ENCODE peak calls at places on chromosomes 1 and 21, in eight cellular contexts. One of them, this sample, is unnamed.

GRCh38 chr1:151705739-151706463 is 10.7 kb downstream of the CELF3 start:
- DNase-seq in esophagus muscularis mucosa: no peak
- DNase-seq in GM12878: no peak
- DNase-seq in K562: peak
- DNase-seq in H1: no peak
- DNase-seq in transverse colon: peak
- DNase-seq in stomach: no peak
- DNase-seq in sigmoid colon: no peak
- DNase-seq in this sample: no peak

GRCh38 chr1:43750083-43750482 is 42.7 kb downstream of the ST3GAL3 start:
- DNase-seq in stomach: no peak
- DNase-seq in K562: no peak
- DNase-seq in esophagus muscularis mucosa: no peak
- DNase-seq in transverse colon: no peak
- DNase-seq in GM12878: no peak
- DNase-seq in H1: no peak
- DNase-seq in sigmoid colon: no peak
- DNase-seq in this sample: no peak

GRCh38 chr21:40925481-40925880 is 78.5 kb upstream of the DSCAM start:
- DNase-seq in GM12878: no peak
- DNase-seq in H1: no peak
- DNase-seq in sigmoid colon: no peak
- DNase-seq in transverse colon: no peak
- DNase-seq in K562: no peak
- DNase-seq in stomach: no peak
- DNase-seq in esophagus muscularis mucosa: peak
- DNase-seq in this sample: no peak

GRCh38 chr1:203627819-203628184 is 1.2 kb downstream of the ATP2B4 start:
- DNase-seq in transverse colon: peak
- DNase-seq in esophagus muscularis mucosa: no peak
- DNase-seq in H1: no peak
- DNase-seq in stomach: peak
- DNase-seq in K562: no peak
- DNase-seq in GM12878: no peak
- DNase-seq in sigmoid colon: peak
- DNase-seq in this sample: no peak

GRCh38 chr21:21682172-21682571 is 684.0 kb downstream of the NCAM2 start:
- DNase-seq in transverse colon: no peak
- DNase-seq in GM12878: no peak
- DNase-seq in K562: no peak
- DNase-seq in esophagus muscularis mucosa: no peak
- DNase-seq in sigmoid colon: no peak
- DNase-seq in H1: no peak
- DNase-seq in stomach: no peak
- DNase-seq in this sample: no peak

GRCh38 chr1:116766616-116767469 is 12.6 kb downstream of the CD2 start:
- DNase-seq in H1: no peak
- DNase-seq in transverse colon: no peak
- DNase-seq in stomach: no peak
- DNase-seq in K562: no peak
- DNase-seq in sigmoid colon: no peak
- DNase-seq in GM12878: no peak
- DNase-seq in esophagus muscularis mucosa: no peak
- DNase-seq in this sample: no peak

GRCh38 chr1:182143825-182144661 is 82.5 kb upstream of the ZNF648 start:
- DNase-seq in esophagus muscularis mucosa: peak
- DNase-seq in transverse colon: peak
- DNase-seq in K562: no peak
- DNase-seq in GM12878: no peak
- DNase-seq in stomach: peak
- DNase-seq in H1: peak
- DNase-seq in sigmoid colon: peak
- DNase-seq in this sample: peak

GRCh38 chr1:99755664-99756063 is 10.8 kb downstream of the FRRS1 start:
- DNase-seq in K562: no peak
- DNase-seq in sigmoid colon: no peak
- DNase-seq in transverse colon: no peak
- DNase-seq in H1: no peak
- DNase-seq in esophagus muscularis mucosa: no peak
- DNase-seq in stomach: no peak
- DNase-seq in GM12878: no peak
- DNase-seq in this sample: no peak

GRCh38 chr1:89802841-89803240 is 18.0 kb upstream of the LRRC8D start:
- DNase-seq in H1: no peak
- DNase-seq in transverse colon: no peak
- DNase-seq in K562: no peak
- DNase-seq in GM12878: no peak
- DNase-seq in sigmoid colon: no peak
- DNase-seq in esophagus muscularis mucosa: no peak
- DNase-seq in stomach: no peak
- DNase-seq in this sample: no peak

GRCh38 chr1:153697873-153698647 is 19.6 kb downstream of the NPR1 start:
- DNase-seq in stomach: no peak
- DNase-seq in H1: peak
- DNase-seq in GM12878: no peak
- DNase-seq in sigmoid colon: peak
- DNase-seq in K562: peak
- DNase-seq in transverse colon: no peak
- DNase-seq in esophagus muscularis mucosa: peak
- DNase-seq in this sample: no peak

GRCh38 chr1:88552226-88552625 is 131.8 kb upstream of the PKN2 start:
- DNase-seq in stomach: no peak
- DNase-seq in sigmoid colon: no peak
- DNase-seq in K562: no peak
- DNase-seq in transverse colon: no peak
- DNase-seq in esophagus muscularis mucosa: no peak
- DNase-seq in H1: no peak
- DNase-seq in GM12878: no peak
- DNase-seq in this sample: no peak

GRCh38 chr1:233113009-233113712 is 162.8 kb downstream of the NTPCR start:
- DNase-seq in GM12878: peak
- DNase-seq in esophagus muscularis mucosa: no peak
- DNase-seq in transverse colon: peak
- DNase-seq in K562: peak
- DNase-seq in sigmoid colon: peak
- DNase-seq in stomach: peak
- DNase-seq in H1: no peak
- DNase-seq in this sample: peak

GRCh38 chr1:167627865-167628641 is 2.0 kb upstream of the RCSD1 start:
- DNase-seq in GM12878: peak
- DNase-seq in sigmoid colon: no peak
- DNase-seq in stomach: peak
- DNase-seq in H1: no peak
- DNase-seq in transverse colon: peak
- DNase-seq in esophagus muscularis mucosa: no peak
- DNase-seq in K562: peak
- DNase-seq in this sample: no peak

GRCh38 chr1:220880726-220881506 is 1.7 kb downstream of the HLX start:
- DNase-seq in transverse colon: peak
- DNase-seq in sigmoid colon: peak
- DNase-seq in stomach: peak
- DNase-seq in esophagus muscularis mucosa: peak
- DNase-seq in GM12878: no peak
- DNase-seq in H1: peak
- DNase-seq in K562: no peak
- DNase-seq in this sample: no peak

GRCh38 chr1:96346708-96347107 is 374.9 kb upstream of the PTBP2 start:
- DNase-seq in transverse colon: no peak
- DNase-seq in H1: no peak
- DNase-seq in K562: no peak
- DNase-seq in stomach: no peak
- DNase-seq in esophagus muscularis mucosa: no peak
- DNase-seq in sigmoid colon: no peak
- DNase-seq in GM12878: no peak
- DNase-seq in this sample: no peak

GRCh38 chr1:1892079-1892762 is 1.3 kb upstream of the GNB1 start:
- DNase-seq in sigmoid colon: no peak
- DNase-seq in esophagus muscularis mucosa: no peak
- DNase-seq in K562: no peak
- DNase-seq in H1: no peak
- DNase-seq in stomach: no peak
- DNase-seq in transverse colon: no peak
- DNase-seq in GM12878: no peak
- DNase-seq in this sample: no peak
- TF ChIP-seq POLR2AphosphoS5 in sigmoid colon: no peak
- TF ChIP-seq POLR2AphosphoS5 in esophagus muscularis mucosa: no peak
- TF ChIP-seq POLR2AphosphoS5 in K562: no peak
- TF ChIP-seq POLR2AphosphoS5 in H1: no peak
- TF ChIP-seq POLR2AphosphoS5 in stomach: no peak
- TF ChIP-seq POLR2AphosphoS5 in transverse colon: no peak
- TF ChIP-seq POLR2AphosphoS5 in GM12878: no peak
- TF ChIP-seq POLR2AphosphoS5 in this sample: no peak

GRCh38 chr1:209808059-209808494 is 2.1 kb upstream of the IRF6 start:
- DNase-seq in esophagus muscularis mucosa: no peak
- DNase-seq in transverse colon: peak
- DNase-seq in stomach: no peak
- DNase-seq in H1: no peak
- DNase-seq in GM12878: no peak
- DNase-seq in sigmoid colon: no peak
- DNase-seq in K562: peak
- DNase-seq in this sample: no peak
- TF ChIP-seq EP300 in esophagus muscularis mucosa: no peak
- TF ChIP-seq EP300 in transverse colon: no peak
- TF ChIP-seq EP300 in stomach: no peak
- TF ChIP-seq EP300 in H1: no peak
- TF ChIP-seq EP300 in GM12878: no peak
- TF ChIP-seq EP300 in sigmoid colon: no peak
- TF ChIP-seq EP300 in K562: peak
- TF ChIP-seq EP300 in this sample: no peak

GRCh38 chr1:150567341-150567716 is 12.1 kb downstream of the MCL1 start:
- DNase-seq in K562: no peak
- DNase-seq in H1: no peak
- DNase-seq in transverse colon: peak
- DNase-seq in esophagus muscularis mucosa: no peak
- DNase-seq in sigmoid colon: no peak
- DNase-seq in GM12878: peak
- DNase-seq in stomach: no peak
- DNase-seq in this sample: no peak
- TF ChIP-seq POLR2A in K562: no peak
- TF ChIP-seq POLR2A in H1: no peak
- TF ChIP-seq POLR2A in transverse colon: peak
- TF ChIP-seq POLR2A in esophagus muscularis mucosa: no peak
- TF ChIP-seq POLR2A in sigmoid colon: no peak
- TF ChIP-seq POLR2A in GM12878: peak
- TF ChIP-seq POLR2A in stomach: no peak
- TF ChIP-seq POLR2A in this sample: no peak

DNA sequence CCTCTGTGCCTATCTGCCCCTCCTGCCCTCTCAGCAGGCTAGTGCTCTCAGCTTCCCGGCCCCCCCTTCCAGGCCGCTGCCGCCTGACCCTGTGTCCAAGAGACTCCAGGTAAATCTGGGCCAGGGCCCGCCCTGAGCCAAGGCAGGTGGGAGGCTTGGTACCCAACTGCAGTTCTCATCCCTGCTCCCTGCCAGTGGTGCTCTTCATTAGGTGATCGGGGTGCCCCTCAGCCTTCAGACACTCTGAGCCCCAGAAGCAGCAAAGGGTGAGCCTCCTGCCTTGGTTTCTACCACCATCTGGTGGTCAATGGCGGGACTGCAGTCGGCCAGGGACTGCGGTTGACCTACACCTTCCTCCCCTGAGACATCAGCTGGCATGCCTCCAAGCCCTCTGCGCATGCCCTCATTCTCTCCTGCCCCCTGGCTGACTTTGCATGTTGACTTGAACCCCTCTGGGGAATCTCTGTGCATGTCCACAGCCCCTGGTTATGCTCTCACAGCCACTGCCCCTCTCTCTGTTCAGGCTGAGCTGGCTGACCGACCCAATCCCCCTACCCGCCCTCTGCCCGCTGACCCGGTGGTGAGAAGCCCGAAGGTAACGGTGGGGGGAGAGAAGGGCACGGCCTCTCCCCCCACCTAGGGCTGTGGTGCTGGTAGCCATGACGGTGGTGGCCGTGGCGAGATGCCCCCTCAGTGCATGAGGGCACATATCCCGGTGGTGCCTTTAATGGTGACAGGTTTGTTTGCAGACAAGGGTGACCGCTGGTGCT is 2.0 kb upstream of the EFNA4 start:
- DNase-seq in H1: peak
- DNase-seq in GM12878: peak
- DNase-seq in transverse colon: peak
- DNase-seq in K562: peak
- DNase-seq in stomach: peak
- DNase-seq in esophagus muscularis mucosa: peak
- DNase-seq in sigmoid colon: peak
- DNase-seq in this sample: peak
- TF ChIP-seq POLR2AphosphoS5 in H1: no peak
- TF ChIP-seq POLR2AphosphoS5 in GM12878: peak
- TF ChIP-seq POLR2AphosphoS5 in transverse colon: no peak
- TF ChIP-seq POLR2AphosphoS5 in K562: no peak
- TF ChIP-seq POLR2AphosphoS5 in stomach: no peak
- TF ChIP-seq POLR2AphosphoS5 in esophagus muscularis mucosa: no peak
- TF ChIP-seq POLR2AphosphoS5 in sigmoid colon: no peak
- TF ChIP-seq POLR2AphosphoS5 in this sample: no peak

DNA sequence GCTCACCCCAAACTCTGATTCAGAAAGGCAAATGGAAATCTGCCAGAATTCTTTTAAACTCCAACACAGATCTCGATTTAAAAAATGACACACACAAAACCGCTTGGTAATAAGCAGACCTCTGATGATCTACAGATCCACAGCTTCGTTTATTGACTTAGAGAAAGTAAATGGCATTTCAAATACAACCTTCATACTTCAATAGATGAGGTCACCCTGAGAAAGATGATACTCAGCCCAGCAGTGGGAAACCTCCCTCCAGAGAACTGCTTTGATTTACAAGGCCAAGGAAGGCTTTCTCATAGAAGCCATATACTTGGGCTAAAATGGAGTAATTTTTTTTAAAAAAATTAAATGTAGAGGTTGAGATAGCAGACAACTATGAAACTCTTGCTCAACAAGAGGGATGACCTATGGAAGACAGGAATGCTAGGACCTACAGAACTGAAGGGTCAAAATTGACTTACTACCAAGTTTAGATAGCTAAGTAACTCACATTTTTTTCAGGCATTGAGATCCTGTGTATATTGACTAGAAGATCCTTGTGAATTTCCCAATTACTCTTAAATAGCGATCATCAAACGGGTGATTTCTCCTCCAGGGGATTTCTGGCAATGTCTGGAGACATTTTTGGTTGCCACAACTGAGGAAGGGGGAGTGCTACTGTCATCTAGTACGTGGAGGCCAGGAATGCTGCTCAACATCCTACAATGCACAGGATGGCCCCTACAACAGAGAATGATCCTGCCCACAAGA is 143.9 kb downstream of the CLIC6 start:
- DNase-seq in GM12878: no peak
- DNase-seq in H1: no peak
- DNase-seq in transverse colon: no peak
- DNase-seq in stomach: no peak
- DNase-seq in K562: no peak
- DNase-seq in esophagus muscularis mucosa: no peak
- DNase-seq in sigmoid colon: no peak
- DNase-seq in this sample: no peak
- TF ChIP-seq EP300 in GM12878: no peak
- TF ChIP-seq EP300 in H1: no peak
- TF ChIP-seq EP300 in transverse colon: no peak
- TF ChIP-seq EP300 in stomach: no peak
- TF ChIP-seq EP300 in K562: no peak
- TF ChIP-seq EP300 in esophagus muscularis mucosa: no peak
- TF ChIP-seq EP300 in sigmoid colon: no peak
- TF ChIP-seq EP300 in this sample: no peak

DNA sequence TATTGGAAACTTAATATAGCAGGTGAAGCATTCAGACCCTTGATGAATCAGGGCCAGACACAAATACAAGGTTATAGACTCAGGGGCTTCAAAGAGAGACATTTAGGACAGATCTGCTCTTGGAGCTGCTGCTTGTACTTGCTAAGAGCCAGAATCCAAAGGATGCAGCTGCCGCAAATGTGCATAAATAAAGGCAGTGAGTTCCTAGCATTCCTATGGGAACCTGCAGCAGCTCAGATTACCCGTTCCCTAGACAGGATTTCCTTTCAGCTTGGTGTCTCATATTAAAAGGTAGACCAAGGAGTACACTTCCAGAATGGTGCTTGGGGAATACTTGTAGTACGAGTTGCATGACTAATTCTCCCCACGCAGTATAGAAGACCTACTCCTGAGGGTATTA is 9.7 kb upstream of the LRRC53 start:
- DNase-seq in H1: no peak
- DNase-seq in GM12878: no peak
- DNase-seq in stomach: no peak
- DNase-seq in K562: no peak
- DNase-seq in esophagus muscularis mucosa: no peak
- DNase-seq in sigmoid colon: no peak
- DNase-seq in transverse colon: no peak
- DNase-seq in this sample: no peak
- TF ChIP-seq POLR2A in H1: no peak
- TF ChIP-seq POLR2A in GM12878: no peak
- TF ChIP-seq POLR2A in stomach: no peak
- TF ChIP-seq POLR2A in K562: no peak
- TF ChIP-seq POLR2A in esophagus muscularis mucosa: no peak
- TF ChIP-seq POLR2A in sigmoid colon: no peak
- TF ChIP-seq POLR2A in transverse colon: no peak
- TF ChIP-seq POLR2A in this sample: no peak

This sample was measured in suprapubic skin.